ENCODE peak calls at places on chromosomes 16 and 17, in five cellular contexts. W is H1, F is K562, G is HepG2, Z is GM12878. Q is an unnamed sample.

GRCh38 chr17:56359518-56359917 is 206.2 kb downstream of the ANKFN1 start:
- DNase-seq in G (no peak), Z (no peak), F (no peak), W (no peak), Q (no peak)

GRCh38 chr16:9603316-9603715 is 511.9 kb downstream of the HAPSTR1 start:
- DNase-seq in G (no peak), F (no peak), W (no peak), Z (no peak), Q (no peak)

GRCh38 chr16:89269805-89270665 is 52.5 kb downstream of the ZNF778 start:
- DNase-seq in G (no peak), Z (no peak), W (no peak), F (no peak), Q (no peak)

GRCh38 chr16:30028438-30029093 is 2.5 kb downstream of the TLCD3B start:
- DNase-seq in W (no peak), G (no peak), F (peak), Z (no peak), Q (no peak)

GRCh38 chr17:13749566-13750235 is 148.0 kb upstream of the HS3ST3A1 start:
- DNase-seq in G (no peak), W (no peak), Z (no peak), F (no peak), Q (no peak)

GRCh38 chr16:25081702-25082101 is 29.8 kb upstream of the LCMT1 start:
- DNase-seq in F (no peak), G (no peak), Z (no peak), W (no peak), Q (no peak)

GRCh38 chr16:17273142-17273561 is 197.6 kb downstream of the XYLT1 start:
- DNase-seq in G (peak), Z (no peak), W (no peak), F (no peak), Q (peak)

GRCh38 chr17:37770631-37771518 is 26.0 kb upstream of the HNF1B start:
- DNase-seq in Z (no peak), F (peak), W (no peak), G (peak), Q (peak)

GRCh38 chr16:49493836-49494235 is 120.2 kb downstream of the C16orf78 start:
- DNase-seq in W (no peak), Z (no peak), G (no peak), F (no peak), Q (no peak)

GRCh38 chr17:80738020-80738380 is 193.4 kb downstream of the RPTOR start:
- DNase-seq in Z (no peak), W (no peak), F (no peak), G (no peak), Q (no peak)

GRCh38 chr17:82384730-82385429 is 13.3 kb downstream of the UTS2R start:
- DNase-seq in G (peak), W (no peak), Z (no peak), F (no peak), Q (peak)

GRCh38 chr17:13776027-13776551 is 174.4 kb upstream of the HS3ST3A1 start:
- DNase-seq in W (no peak), G (no peak), Z (no peak), F (no peak), Q (no peak)

GRCh38 chr17:19238167-19238505 is 970 bp downstream of the EPN2 start:
- DNase-seq in W (no peak), Z (no peak), F (peak), G (no peak), Q (peak)

GRCh38 chr16:88293097-88293496 is 89.7 kb upstream of the ZNF469 start:
- DNase-seq in G (no peak), W (no peak), Z (no peak), F (no peak), Q (no peak)

GRCh38 chr17:39193346-39193745 is 4.1 kb downstream of the CACNB1 start:
- DNase-seq in W (no peak), G (no peak), Z (no peak), F (no peak), Q (no peak)

GRCh38 chr17:14033166-14033565 is 36.1 kb upstream of the COX10 start:
- DNase-seq in G (no peak), W (no peak), Z (no peak), F (no peak), Q (no peak)

GRCh38 chr16:79891458-79891857 is 290.9 kb upstream of the MAF start:
- DNase-seq in F (no peak), W (no peak), Z (no peak), G (no peak), Q (no peak)

GRCh38 chr16:85423631-85424030 is 189.5 kb upstream of the GSE1 start:
- DNase-seq in W (no peak), G (no peak), F (no peak), Z (no peak), Q (no peak)

GRCh38 chr16:46757339-46758050 is 9.4 kb upstream of the MYLK3 start:
- DNase-seq in G (no peak), F (peak), W (no peak), Z (no peak), Q (no peak)

GRCh38 chr16:16120382-16121184 is 102.7 kb downstream of the ABCC6 start:
- DNase-seq in G (no peak), F (peak), Z (no peak), W (no peak), Q (no peak)

GRCh38 chr16:48862087-48862532 is 252.1 kb upstream of the N4BP1 start:
- DNase-seq in F (no peak), Z (no peak), W (peak), G (no peak), Q (peak)

GRCh38 chr17:40487371-40488020 is 13.9 kb downstream of the TNS4 start:
- DNase-seq in Z (no peak), W (no peak), G (no peak), F (no peak), Q (no peak)

GRCh38 chr16:17173134-17173729 is 297.5 kb downstream of the XYLT1 start:
- DNase-seq in F (no peak), G (peak), W (no peak), Z (no peak), Q (no peak)

GRCh38 chr17:61260061-61260797 is 139.4 kb upstream of the TBX2 start:
- DNase-seq in Z (no peak), W (no peak), F (no peak), G (no peak), Q (no peak)

GRCh38 chr16:20940864-20941634 is 40.5 kb downstream of the LYRM1 start:
- DNase-seq in W (no peak), Z (no peak), G (no peak), F (no peak), Q (no peak)

GRCh38 chr16:54707813-54708212 is 222.9 kb upstream of the IRX5 start:
- DNase-seq in W (no peak), F (no peak), Z (no peak), G (no peak), Q (no peak)

GRCh38 chr17:57916925-57917858 is 38.0 kb downstream of the CUEDC1 start:
- DNase-seq in G (peak), Z (no peak), F (no peak), W (no peak), Q (peak)

GRCh38 chr17:29115906-29116651 is 64.1 kb downstream of the MYO18A start:
- DNase-seq in W (peak), G (peak), F (peak), Z (no peak), Q (peak)

GRCh38 chr16:89246383-89246902 is 28.9 kb downstream of the ZNF778 start:
- DNase-seq in G (peak), F (no peak), Z (no peak), W (no peak), Q (no peak)

GRCh38 chr17:74354123-74354522 is 7.5 kb downstream of the BTBD17 start:
- DNase-seq in Z (no peak), G (peak), W (no peak), F (peak), Q (peak)

GRCh38 chr16:27475561-27475960 is 73.6 kb downstream of the IL21R start:
- DNase-seq in G (no peak), Z (no peak), W (no peak), F (no peak), Q (no peak)
- TF ChIP-seq KDM1A in G (no peak), Z (no peak), W (no peak), F (no peak), Q (no peak)

GRCh38 chr17:27868565-27868964 is 24.6 kb downstream of the LYRM9 start:
- DNase-seq in F (no peak), G (no peak), W (no peak), Z (no peak), Q (no peak)
- TF ChIP-seq KDM1A in F (no peak), G (no peak), W (no peak), Z (no peak), Q (no peak)

GRCh38 chr16:84246679-84247077 is 6.9 kb upstream of the KCNG4 start:
- DNase-seq in Z (no peak), F (peak), W (no peak), G (no peak), Q (no peak)
- TF ChIP-seq KDM1A in Z (no peak), F (no peak), W (no peak), G (no peak), Q (no peak)

GRCh38 chr17:63919311-63919723 is 678 bp upstream of the GH1 start:
- DNase-seq in G (peak), W (no peak), F (peak), Z (peak), Q (peak)
- TF ChIP-seq KDM1A in G (no peak), W (no peak), F (no peak), Z (no peak), Q (no peak)

GRCh38 chr17:27496971-27497370 is 40.7 kb downstream of the KSR1 start:
- DNase-seq in G (no peak), W (no peak), F (peak), Z (no peak), Q (no peak)
- TF ChIP-seq KDM1A in G (no peak), W (no peak), F (no peak), Z (no peak), Q (no peak)

GRCh38 chr16:70460737-70461261 is 6.4 kb downstream of the FCSK start:
- DNase-seq in W (no peak), Z (no peak), F (no peak), G (no peak), Q (no peak)

GRCh38 chr16:70453891-70454220 is 539 bp upstream of the FCSK start:
- DNase-seq in Z (no peak), G (no peak), F (no peak), W (no peak), Q (peak)

GRCh38 chr16:70454221-70455034 is at the start of gene FCSK:
- DNase-seq in W (no peak), Z (no peak), G (peak), F (peak), Q (peak)

GRCh38 chr16:70455910-70456309 is 1.5 kb downstream of the FCSK start:
- DNase-seq in G (no peak), Z (no peak), F (no peak), W (no peak), Q (no peak)

GRCh38 chr16:70457446-70457845 is 3.1 kb downstream of the FCSK start:
- DNase-seq in Z (no peak), F (no peak), G (no peak), W (no peak), Q (no peak)
- TF ChIP-seq KDM1A in Z (no peak), F (no peak), G (no peak), W (no peak), Q (no peak)

DNA sequence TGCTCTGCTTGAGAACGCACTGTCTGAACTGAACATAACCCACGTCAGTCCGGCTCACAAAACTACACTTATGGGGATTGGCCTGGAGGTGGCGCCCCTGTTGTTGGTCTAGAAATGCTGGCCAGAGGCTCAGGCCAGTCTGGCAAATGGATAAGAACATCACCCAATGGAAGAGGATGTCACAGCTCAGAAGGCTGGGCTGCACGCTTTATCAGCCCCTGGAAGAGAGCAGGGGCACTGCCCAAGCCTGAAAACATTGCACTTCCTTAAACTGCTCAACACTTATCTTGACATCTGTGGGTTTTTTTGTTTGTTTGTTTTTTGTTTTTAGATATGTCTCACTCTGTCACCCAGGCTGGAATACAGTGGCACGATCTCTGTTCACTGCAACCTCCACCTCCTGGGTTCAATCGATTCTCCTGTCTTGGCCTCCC is 24.8 kb upstream of the BPTF start:
- DNase-seq in G (peak), Z (peak), W (peak), F (peak), Q (peak)
- TF ChIP-seq KDM1A in G (no peak), Z (no peak), W (no peak), F (no peak), Q (no peak)

GRCh38 chr17:16933317-16934132 is 38.4 kb downstream of the TNFRSF13B start:
- DNase-seq in Z (no peak), W (no peak), F (no peak), G (no peak), Q (no peak)
- TF ChIP-seq KDM1A in Z (no peak), W (no peak), F (no peak), G (no peak), Q (no peak)

GRCh38 chr16:75216576-75216975 is 2.2 kb upstream of the CTRB1 start:
- DNase-seq in G (no peak), F (no peak), Z (no peak), W (no peak), Q (no peak)

GRCh38 chr16:75217389-75217851 is 1.4 kb upstream of the CTRB1 start:
- DNase-seq in W (no peak), Z (no peak), F (no peak), G (no peak), Q (no peak)

GRCh38 chr16:75218256-75219076 is at the start of gene CTRB1:
- DNase-seq in F (no peak), Z (no peak), G (no peak), W (no peak), Q (no peak)

GRCh38 chr16:75219838-75220237 is 1.1 kb downstream of the CTRB1 start:
- DNase-seq in Z (no peak), W (no peak), F (no peak), G (no peak), Q (no peak)

GRCh38 chr16:75219088-75219487 is 300 bp downstream of the CTRB1 start:
- DNase-seq in W (no peak), Z (no peak), G (no peak), F (no peak), Q (no peak)
- TF ChIP-seq KDM1A in W (no peak), Z (no peak), G (no peak), F (no peak), Q (no peak)

DNA sequence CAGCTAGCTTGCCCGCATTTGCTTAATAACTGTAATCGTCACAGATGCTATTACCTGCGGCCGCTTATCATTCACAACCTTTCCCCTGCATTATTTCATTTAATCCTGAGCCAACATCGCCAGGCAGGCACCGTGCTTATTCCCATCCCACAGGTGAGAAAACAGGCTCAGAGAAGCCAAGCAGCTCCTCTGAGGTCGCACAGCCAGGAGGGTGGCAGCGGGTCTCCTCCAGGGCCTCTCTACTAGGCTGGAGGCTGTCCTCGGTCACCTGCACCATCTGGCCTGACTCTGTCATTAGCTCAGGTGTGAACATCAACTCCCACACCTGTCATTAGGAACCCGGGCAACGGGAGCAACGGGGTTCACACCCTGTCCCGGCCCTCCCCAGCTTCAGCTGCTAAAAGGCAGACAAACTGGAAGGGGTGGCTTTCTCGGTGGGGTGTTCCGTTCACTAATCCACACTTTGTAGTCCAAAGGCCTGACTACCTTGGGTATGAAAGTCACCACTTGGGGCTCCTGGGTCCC is 3.0 kb downstream of the PPL start:
- DNase-seq in G (no peak), F (no peak), W (no peak), Z (no peak), Q (no peak)
- TF ChIP-seq KDM1A in G (no peak), F (no peak), W (no peak), Z (no peak), Q (no peak)

Q was measured in A549.